ENCODE peak calls at places on chromosomes 11 and 22, in ten cellular contexts. J, Y, K, H, N, Z, A, U, D and R are unnamed samples.

GRCh38 chr11:61392991-61393595 is 706 bp downstream of the TMEM216 start:
- DNase-seq in J (peak), Y (peak), K (peak), H (peak), N (peak), Z (peak), A (no peak), U (peak), D (no peak), R (no peak)

GRCh38 chr11:1870721-1871466 is 18.0 kb downstream of the LSP1 start:
- DNase-seq in J (no peak), Y (no peak), K (peak), H (no peak), N (no peak), Z (no peak), A (peak), U (no peak), D (no peak), R (no peak)

GRCh38 chr22:24453853-24454252 is 26.5 kb downstream of the ADORA2A start:
- DNase-seq in J (no peak), Y (no peak), K (no peak), H (no peak), N (no peak), Z (no peak), A (no peak), U (no peak), D (no peak), R (no peak)

GRCh38 chr22:44486538-44486937 is 11.5 kb downstream of the RTL6 start:
- DNase-seq in J (no peak), Y (no peak), K (no peak), H (no peak), N (no peak), Z (no peak), A (no peak), U (peak), D (no peak), R (no peak)

GRCh38 chr22:26414347-26414746 is 14.7 kb upstream of the ASPHD2 start:
- DNase-seq in J (no peak), Y (no peak), K (no peak), H (no peak), N (no peak), Z (no peak), A (no peak), U (no peak), D (no peak), R (no peak)

GRCh38 chr11:40170076-40170475 is 1289.4 kb downstream of the LRRC4C start:
- DNase-seq in J (no peak), Y (peak), K (no peak), H (no peak), N (no peak), Z (no peak), A (no peak), U (no peak), D (no peak), R (no peak)

GRCh38 chr11:125449586-125449985 is 46.5 kb downstream of the FEZ1 start:
- DNase-seq in J (no peak), Y (no peak), K (no peak), H (no peak), N (no peak), Z (no peak), A (no peak), U (no peak), D (no peak), R (no peak)

GRCh38 chr11:125903753-125904659 is at the start of gene DDX25:
- DNase-seq in J (peak), Y (no peak), K (no peak), H (no peak), N (no peak), Z (peak), A (peak), U (no peak), D (peak), R (peak)

GRCh38 chr22:35601743-35602633 is 15.1 kb downstream of the MB start:
- DNase-seq in J (no peak), Y (peak), K (peak), H (no peak), N (no peak), Z (no peak), A (no peak), U (peak), D (no peak), R (no peak)

GRCh38 chr22:20979243-20979809 is 2.8 kb upstream of the LZTR1 start:
- DNase-seq in J (peak), Y (peak), K (peak), H (no peak), N (no peak), Z (no peak), A (no peak), U (peak), D (no peak), R (peak)

GRCh38 chr11:120471131-120471530 is 40.4 kb upstream of the GRIK4 start:
- DNase-seq in J (no peak), Y (peak), K (peak), H (no peak), N (no peak), Z (no peak), A (no peak), U (peak), D (no peak), R (no peak)

GRCh38 chr11:29255401-29255800 is 761.4 kb downstream of the KCNA4 start:
- DNase-seq in J (no peak), Y (no peak), K (no peak), H (no peak), N (no peak), Z (peak), A (no peak), U (no peak), D (no peak), R (no peak)

GRCh38 chr22:31230155-31230870 is 18.2 kb downstream of the LIMK2 start:
- DNase-seq in J (no peak), Y (no peak), K (no peak), H (no peak), N (no peak), Z (no peak), A (no peak), U (peak), D (no peak), R (no peak)

GRCh38 chr11:46643531-46643930 is 26.2 kb downstream of the ATG13 start:
- DNase-seq in J (no peak), Y (no peak), K (no peak), H (no peak), N (no peak), Z (no peak), A (no peak), U (no peak), D (no peak), R (no peak)

GRCh38 chr11:2139118-2139490 is at the start of gene IGF2:
- DNase-seq in J (no peak), Y (no peak), K (no peak), H (peak), N (peak), Z (no peak), A (no peak), U (no peak), D (no peak), R (peak)

GRCh38 chr11:33690290-33691050 is 10.2 kb downstream of the C11orf91 start:
- DNase-seq in J (no peak), Y (peak), K (peak), H (no peak), N (no peak), Z (no peak), A (no peak), U (peak), D (no peak), R (no peak)

GRCh38 chr22:50530857-50531545 is 1.2 kb upstream of the TYMP start:
- DNase-seq in J (peak), Y (peak), K (peak), H (no peak), N (no peak), Z (peak), A (peak), U (peak), D (peak), R (peak)

GRCh38 chr22:43226368-43226979 is 39.5 kb upstream of the TTLL12 start:
- DNase-seq in J (no peak), Y (no peak), K (peak), H (peak), N (no peak), Z (no peak), A (no peak), U (peak), D (no peak), R (peak)

GRCh38 chr11:1146311-1146864 is 11.4 kb upstream of the MUC5AC start:
- DNase-seq in J (no peak), Y (no peak), K (no peak), H (no peak), N (no peak), Z (no peak), A (no peak), U (no peak), D (no peak), R (peak)

GRCh38 chr22:27930246-27931060 is 11.4 kb upstream of the PITPNB start:
- DNase-seq in J (no peak), Y (peak), K (peak), H (no peak), N (no peak), Z (peak), A (no peak), U (no peak), D (no peak), R (no peak)

GRCh38 chr22:30538280-30538679 is 8.3 kb downstream of the SEC14L6 start:
- DNase-seq in J (no peak), Y (peak), K (no peak), H (no peak), N (no peak), Z (peak), A (no peak), U (peak), D (no peak), R (no peak)

GRCh38 chr11:76808158-76808557 is 25.0 kb downstream of the TSKU start:
- DNase-seq in J (no peak), Y (no peak), K (no peak), H (no peak), N (no peak), Z (no peak), A (no peak), U (no peak), D (no peak), R (no peak)